ENCODE peak calls at places on chromosomes 7 and 10, in four cellular contexts. S is A549, Z is K562, V is HepG2. D is an unnamed sample. For H3K4me1, the result is how much of the 10 kb centered on the place peaks cover.

GRCh38 chr10:113854757-113855626 is 531 bp downstream of the NHLRC2 start:
- DNase-seq in S (peak), Z (peak), V (peak), D (peak)

GRCh38 chr10:62506371-62506770 is 132.2 kb downstream of the ZNF365 start:
- DNase-seq in V (no peak), Z (no peak), S (no peak), D (no peak)

GRCh38 chr10:117502421-117503169 is 40.0 kb upstream of the EMX2 start:
- DNase-seq in Z (no peak), V (no peak), S (no peak), D (no peak)

GRCh38 chr10:87771871-87772500 is 46.0 kb downstream of the ATAD1 start:
- DNase-seq in Z (no peak), V (peak), S (peak), D (peak)

GRCh38 chr10:28984431-28984830 is 304.4 kb upstream of the LYZL1 start:
- DNase-seq in V (peak), Z (peak), S (peak), D (peak)

GRCh38 chr7:114575098-114575497 is 160.5 kb downstream of the FOXP2 start:
- DNase-seq in Z (no peak), S (no peak), V (no peak), D (no peak)

GRCh38 chr7:133955208-133955607 is 171.9 kb upstream of the LRGUK start:
- DNase-seq in V (no peak), Z (no peak), S (no peak), D (no peak)

GRCh38 chr10:133481086-133481643 is 27.4 kb downstream of the SCART1 start:
- DNase-seq in S (no peak), V (no peak), Z (peak), D (no peak)

GRCh38 chr10:30182191-30183075 is 123.0 kb upstream of the JCAD start:
- DNase-seq in V (peak), Z (no peak), S (peak), D (peak)

GRCh38 chr7:72077776-72078175 is 334.4 kb downstream of the CALN1 start:
- DNase-seq in Z (no peak), S (no peak), V (no peak), D (no peak)

GRCh38 chr10:126060232-126060935 is 164.0 kb downstream of the FANK1 start:
- DNase-seq in S (peak), V (no peak), Z (no peak), D (peak)

GRCh38 chr7:70520604-70521003 is 611.3 kb upstream of the GALNT17 start:
- DNase-seq in S (peak), V (peak), Z (no peak), D (peak)

GRCh38 chr7:23680417-23681405 is 712 bp downstream of the FAM221A start:
- DNase-seq in Z (no peak), V (no peak), S (no peak), D (peak)

GRCh38 chr7:149310113-149310836 is 48.3 kb downstream of the ZNF783 start:
- DNase-seq in S (peak), V (peak), Z (peak), D (peak)

GRCh38 chr10:124152781-124153600 is 59.6 kb upstream of the CHST15 start:
- DNase-seq in V (peak), Z (no peak), S (peak), D (peak)

GRCh38 chr10:123272171-123272570 is 118.0 kb downstream of the BUB3 start:
- DNase-seq in Z (no peak), S (peak), V (no peak), D (no peak)

GRCh38 chr10:121598261-121599249 is at the start of gene FGFR2:
- DNase-seq in Z (peak), V (peak), S (peak), D (no peak)

GRCh38 chr7:51022821-51023220 is 240.1 kb upstream of the GRB10 start:
- DNase-seq in Z (no peak), S (no peak), V (no peak), D (no peak)

GRCh38 chr7:65371468-65371867 is 2.2 kb upstream of the ZNF92 start:
- DNase-seq in Z (no peak), S (no peak), V (peak), D (no peak)

GRCh38 chr7:128110641-128111365 is 79.6 kb upstream of the LRRC4 start:
- DNase-seq in S (no peak), V (no peak), Z (no peak), D (no peak)

GRCh38 chr7:102006695-102007094 is 189.3 kb downstream of the CUX1 start:
- DNase-seq in S (no peak), Z (no peak), V (no peak), D (no peak)

GRCh38 chr10:116848032-116848911 is 1.0 kb upstream of the ENO4 start:
- DNase-seq in Z (no peak), V (no peak), S (no peak), D (no peak)

GRCh38 chr7:101244385-101245146 is at the start of gene FIS1:
- DNase-seq in V (peak), S (peak), Z (peak), D (peak)

GRCh38 chr7:48084727-48085432 is 4.2 kb upstream of the UPP1 start:
- DNase-seq in Z (peak), S (peak), V (peak), D (peak)

GRCh38 chr7:15463801-15464761 is 97.7 kb downstream of the AGMO start:
- DNase-seq in V (no peak), S (no peak), Z (no peak), D (peak)

DNA sequence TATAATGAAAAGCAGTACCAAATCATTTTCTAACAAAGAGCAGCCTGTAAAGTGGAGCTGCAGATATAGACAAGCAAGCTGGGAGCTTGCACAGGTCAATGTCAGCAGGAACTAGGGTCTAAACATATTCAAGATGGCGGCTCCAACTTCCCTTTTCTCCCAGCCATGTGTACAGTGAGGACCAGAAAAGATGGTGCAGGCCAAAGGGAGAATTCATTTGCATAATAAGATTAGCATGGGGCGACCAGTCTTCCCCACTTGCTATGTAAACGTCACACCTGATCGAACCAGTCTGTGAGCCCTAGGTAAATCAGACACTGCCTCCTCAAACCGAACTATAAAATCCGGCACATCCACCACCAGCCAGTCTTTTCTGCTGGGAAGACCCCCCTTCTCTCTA is 4.4 kb upstream of the RAPGEF5 start:
- DNase-seq in V (no peak), Z (no peak), S (no peak), D (no peak)
- H3K4me1 ChIP-seq in V (half or more), Z (under half), S (under half), D (under half)

GRCh38 chr10:70967591-70968588 is 79.5 kb upstream of the PCBD1 start:
- DNase-seq in S (no peak), V (no peak), Z (no peak), D (peak)

GRCh38 chr10:70964881-70965280 is 76.5 kb upstream of the PCBD1 start:
- DNase-seq in S (no peak), Z (no peak), V (no peak), D (no peak)

GRCh38 chr10:70969188-70969587 is 80.8 kb upstream of the PCBD1 start:
- DNase-seq in S (no peak), V (no peak), Z (no peak), D (no peak)

GRCh38 chr10:70965566-70965965 is 77.2 kb upstream of the PCBD1 start:
- DNase-seq in S (no peak), V (no peak), Z (no peak), D (no peak)

GRCh38 chr10:70966848-70967553 is 78.6 kb upstream of the PCBD1 start:
- DNase-seq in Z (no peak), V (no peak), S (no peak), D (no peak)
- TF ChIP-seq CEBPB in Z (no peak), V (no peak), S (no peak), D (no peak)

DNA sequence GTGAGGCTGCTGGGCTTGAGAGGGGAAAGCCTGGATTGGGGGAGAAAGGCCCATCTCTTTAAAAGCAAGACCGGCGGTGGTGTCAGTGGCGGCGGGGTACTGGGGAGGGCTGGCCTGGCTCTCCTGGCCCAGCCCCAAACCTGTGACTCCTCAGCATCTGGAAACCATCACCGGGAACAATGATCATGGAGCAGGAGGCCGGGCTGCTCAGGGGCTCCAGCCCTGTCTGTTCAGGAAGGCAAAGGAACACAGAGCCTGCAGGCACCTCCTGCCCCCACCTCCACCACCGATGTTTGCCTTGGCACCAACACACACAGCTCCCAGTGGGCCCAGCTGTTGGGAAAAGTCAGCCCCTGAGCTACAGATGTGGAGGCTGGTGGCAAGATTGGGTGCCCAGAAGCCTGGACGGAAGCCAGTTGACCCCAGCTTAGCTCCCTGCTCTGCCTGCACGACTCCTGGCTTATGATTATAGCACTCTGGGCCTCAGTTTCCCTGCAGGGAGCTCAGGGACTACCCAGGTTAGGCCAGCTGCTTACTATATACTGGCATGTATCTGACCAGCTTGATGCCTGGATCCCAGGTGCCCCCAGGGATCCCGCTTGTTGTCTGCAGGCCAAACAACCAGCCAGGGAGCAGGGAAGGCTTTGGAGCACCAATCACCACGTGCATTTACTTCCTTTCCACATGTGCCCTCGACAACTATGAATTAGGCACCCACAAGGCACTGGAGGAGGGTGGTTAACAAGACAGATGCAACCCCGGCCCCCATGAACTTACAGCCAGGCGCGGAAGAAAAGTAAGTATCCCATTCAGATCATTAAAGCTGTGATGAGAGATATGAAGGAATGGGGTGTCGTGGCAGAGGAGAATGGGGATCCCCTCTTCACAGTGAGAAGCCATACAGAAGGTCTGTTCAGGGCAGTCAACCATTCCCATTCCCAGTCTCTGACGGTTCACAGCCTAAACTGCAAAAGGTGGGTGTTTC is 37.3 kb downstream of the ZCCHC24 start:
- DNase-seq in S (no peak), Z (no peak), V (no peak), D (peak)
- TF ChIP-seq MAZ in S (no peak), Z (no peak), V (no peak), D (no peak)

DNA sequence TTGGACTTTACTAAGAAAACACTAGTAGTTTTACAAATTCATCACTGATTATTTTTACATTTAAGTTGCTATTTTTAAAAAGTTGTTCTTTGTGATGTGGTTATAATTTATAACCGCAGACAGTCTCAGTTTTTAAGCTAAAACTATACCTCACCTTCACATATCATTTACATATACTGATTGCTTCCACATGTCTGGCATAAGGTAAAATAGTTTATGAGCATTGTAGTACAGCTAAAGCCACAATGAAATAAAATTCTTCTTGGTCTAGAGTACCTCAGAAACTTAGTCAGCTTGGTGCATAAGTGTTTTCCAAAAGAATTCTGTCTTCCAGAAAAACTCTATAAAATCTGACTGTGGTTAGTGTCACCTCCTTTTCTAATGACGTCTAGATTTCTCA is 13.0 kb downstream of the SEMA3A start:
- DNase-seq in V (no peak), Z (no peak), S (no peak), D (no peak)
- H3K4me1 ChIP-seq in V (under half), Z (under half), S (under half), D (under half)

GRCh38 chr7:66669088-66669487 is 40.4 kb downstream of the KCTD7 start:
- DNase-seq in Z (no peak), S (no peak), V (peak), D (no peak)
- TF ChIP-seq CEBPB in Z (no peak), S (no peak), V (no peak), D (no peak)

DNA sequence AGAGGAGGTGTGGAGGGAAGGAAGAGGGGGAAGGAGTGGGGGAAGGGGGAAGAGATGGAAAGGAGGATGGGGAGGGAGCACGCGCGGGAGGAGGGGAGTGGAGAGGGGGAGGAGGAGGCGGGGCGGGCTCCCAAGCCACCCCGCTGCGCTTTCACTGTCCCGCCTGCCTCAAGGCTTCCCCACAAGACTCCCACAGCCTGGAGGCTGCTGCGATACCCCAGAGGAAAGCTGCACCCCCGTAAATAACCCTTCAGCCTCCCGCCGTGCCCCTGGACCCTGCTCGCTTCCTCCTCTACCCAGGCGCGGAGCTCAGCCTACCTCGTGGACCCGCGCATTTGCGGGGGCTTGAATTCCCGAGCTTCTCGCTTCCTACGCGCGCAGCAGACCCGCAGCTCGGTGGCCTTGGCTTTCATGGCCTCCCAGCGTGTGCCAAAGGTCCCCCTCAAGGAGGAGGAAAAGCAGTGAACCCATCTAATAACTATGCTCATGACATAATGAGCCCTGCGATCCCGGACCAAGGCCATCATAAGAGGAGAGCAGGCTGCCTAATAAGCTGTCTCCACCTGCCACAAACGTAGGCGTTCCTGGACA is at the start of gene C10orf67:
- DNase-seq in Z (no peak), S (peak), V (no peak), D (peak)
- TF ChIP-seq MAZ in Z (no peak), S (no peak), V (no peak), D (peak)

GRCh38 chr10:130138479-130138866 is 2.3 kb downstream of the GLRX3 start:
- DNase-seq in Z (peak), S (peak), V (peak), D (peak)

GRCh38 chr10:130140425-130140824 is 4.2 kb downstream of the GLRX3 start:
- DNase-seq in V (no peak), Z (no peak), S (no peak), D (no peak)

GRCh38 chr10:130141460-130141859 is 5.3 kb downstream of the GLRX3 start:
- DNase-seq in Z (no peak), S (no peak), V (peak), D (peak)

GRCh38 chr10:130141038-130141437 is 4.8 kb downstream of the GLRX3 start:
- DNase-seq in S (no peak), V (no peak), Z (no peak), D (no peak)

GRCh38 chr10:130141878-130142277 is 5.7 kb downstream of the GLRX3 start:
- DNase-seq in Z (no peak), V (no peak), S (no peak), D (no peak)
- H3K4me1 ChIP-seq in Z (under half), V (under half), S (under half), D (under half)

GRCh38 chr7:2451171-2452073 is 24.8 kb downstream of the GRIFIN start:
- DNase-seq in Z (peak), S (peak), V (peak), D (peak)
- TF ChIP-seq CEBPB in Z (no peak), S (no peak), V (no peak), D (no peak)

D was measured in IMR-90.